ENCODE peak calls at places on chromosomes 6 and 20, in eight cellular contexts. One of them, this sample, is unnamed. For H3K9me3 and H3K4me1, the result is how much of the 10 kb centered on the place peaks cover.

GRCh38 chr6:168150551-168151444 is 71.8 kb upstream of the FRMD1 start:
- DNase-seq in K562: no peak
- DNase-seq in cardiac muscle cell: peak
- DNase-seq in Peyer's patch: no peak
- DNase-seq in heart left ventricle: no peak
- DNase-seq in DND-41: no peak
- DNase-seq in colonic mucosa: peak
- DNase-seq in upper lobe of left lung: peak
- DNase-seq in this sample: no peak

GRCh38 chr6:144219056-144219685 is 66.0 kb upstream of the UTRN start:
- DNase-seq in upper lobe of left lung: no peak
- DNase-seq in Peyer's patch: no peak
- DNase-seq in DND-41: no peak
- DNase-seq in colonic mucosa: no peak
- DNase-seq in K562: peak
- DNase-seq in heart left ventricle: no peak
- DNase-seq in cardiac muscle cell: peak
- DNase-seq in this sample: no peak

GRCh38 chr6:14466278-14466677 is 348.7 kb downstream of the CD83 start:
- DNase-seq in K562: no peak
- DNase-seq in colonic mucosa: no peak
- DNase-seq in cardiac muscle cell: no peak
- DNase-seq in upper lobe of left lung: no peak
- DNase-seq in DND-41: no peak
- DNase-seq in heart left ventricle: no peak
- DNase-seq in Peyer's patch: no peak
- DNase-seq in this sample: no peak

GRCh38 chr6:11644071-11644470 is 106.5 kb downstream of the TMEM170B start:
- DNase-seq in K562: no peak
- DNase-seq in heart left ventricle: no peak
- DNase-seq in upper lobe of left lung: no peak
- DNase-seq in Peyer's patch: no peak
- DNase-seq in cardiac muscle cell: no peak
- DNase-seq in colonic mucosa: no peak
- DNase-seq in DND-41: no peak
- DNase-seq in this sample: no peak

GRCh38 chr6:30883743-30884520 is at the start of gene DDR1:
- DNase-seq in Peyer's patch: peak
- DNase-seq in cardiac muscle cell: peak
- DNase-seq in colonic mucosa: peak
- DNase-seq in DND-41: peak
- DNase-seq in K562: peak
- DNase-seq in heart left ventricle: peak
- DNase-seq in upper lobe of left lung: peak
- DNase-seq in this sample: peak

GRCh38 chr6:113129991-113130390 is 727.2 kb upstream of the MARCKS start:
- DNase-seq in Peyer's patch: no peak
- DNase-seq in cardiac muscle cell: no peak
- DNase-seq in upper lobe of left lung: no peak
- DNase-seq in DND-41: no peak
- DNase-seq in K562: no peak
- DNase-seq in colonic mucosa: no peak
- DNase-seq in heart left ventricle: no peak
- DNase-seq in this sample: no peak

GRCh38 chr6:38307730-38308129 is 332.0 kb downstream of the BTBD9 start:
- DNase-seq in colonic mucosa: no peak
- DNase-seq in DND-41: peak
- DNase-seq in heart left ventricle: no peak
- DNase-seq in cardiac muscle cell: no peak
- DNase-seq in upper lobe of left lung: no peak
- DNase-seq in Peyer's patch: no peak
- DNase-seq in K562: no peak
- DNase-seq in this sample: no peak

GRCh38 chr20:43605715-43606114 is 15.0 kb downstream of the IFT52 start:
- DNase-seq in cardiac muscle cell: no peak
- DNase-seq in colonic mucosa: no peak
- DNase-seq in Peyer's patch: no peak
- DNase-seq in DND-41: no peak
- DNase-seq in upper lobe of left lung: no peak
- DNase-seq in heart left ventricle: no peak
- DNase-seq in K562: no peak
- DNase-seq in this sample: no peak

GRCh38 chr6:161523367-161523766 is 249.5 kb upstream of the AGPAT4 start:
- DNase-seq in colonic mucosa: no peak
- DNase-seq in DND-41: no peak
- DNase-seq in heart left ventricle: no peak
- DNase-seq in K562: no peak
- DNase-seq in Peyer's patch: no peak
- DNase-seq in cardiac muscle cell: no peak
- DNase-seq in upper lobe of left lung: no peak
- DNase-seq in this sample: no peak

GRCh38 chr6:14037402-14038277 is 79.9 kb upstream of the CD83 start:
- DNase-seq in heart left ventricle: no peak
- DNase-seq in K562: peak
- DNase-seq in Peyer's patch: no peak
- DNase-seq in DND-41: no peak
- DNase-seq in cardiac muscle cell: no peak
- DNase-seq in colonic mucosa: no peak
- DNase-seq in upper lobe of left lung: no peak
- DNase-seq in this sample: no peak

GRCh38 chr6:123467437-123467836 is 169.3 kb downstream of the TRDN start:
- DNase-seq in upper lobe of left lung: no peak
- DNase-seq in cardiac muscle cell: no peak
- DNase-seq in K562: no peak
- DNase-seq in DND-41: no peak
- DNase-seq in Peyer's patch: no peak
- DNase-seq in colonic mucosa: no peak
- DNase-seq in heart left ventricle: no peak
- DNase-seq in this sample: no peak

GRCh38 chr20:4828830-4829493 is 107.3 kb downstream of the PRND start:
- DNase-seq in upper lobe of left lung: no peak
- DNase-seq in colonic mucosa: no peak
- DNase-seq in K562: no peak
- DNase-seq in cardiac muscle cell: no peak
- DNase-seq in heart left ventricle: no peak
- DNase-seq in Peyer's patch: no peak
- DNase-seq in DND-41: no peak
- DNase-seq in this sample: no peak

GRCh38 chr20:50416269-50416863 is 93.8 kb upstream of the PTPN1 start:
- DNase-seq in heart left ventricle: no peak
- DNase-seq in colonic mucosa: no peak
- DNase-seq in Peyer's patch: no peak
- DNase-seq in cardiac muscle cell: no peak
- DNase-seq in upper lobe of left lung: no peak
- DNase-seq in K562: no peak
- DNase-seq in DND-41: no peak
- DNase-seq in this sample: no peak

GRCh38 chr20:50417484-50418235 is 92.5 kb upstream of the PTPN1 start:
- DNase-seq in colonic mucosa: no peak
- DNase-seq in K562: no peak
- DNase-seq in heart left ventricle: no peak
- DNase-seq in upper lobe of left lung: no peak
- DNase-seq in Peyer's patch: no peak
- DNase-seq in cardiac muscle cell: no peak
- DNase-seq in DND-41: no peak
- DNase-seq in this sample: no peak

GRCh38 chr20:50416930-50417329 is 93.3 kb upstream of the PTPN1 start:
- DNase-seq in cardiac muscle cell: no peak
- DNase-seq in Peyer's patch: no peak
- DNase-seq in DND-41: no peak
- DNase-seq in upper lobe of left lung: no peak
- DNase-seq in heart left ventricle: no peak
- DNase-seq in colonic mucosa: no peak
- DNase-seq in K562: no peak
- DNase-seq in this sample: no peak

GRCh38 chr20:50415031-50415515 is 95.1 kb upstream of the PTPN1 start:
- DNase-seq in heart left ventricle: no peak
- DNase-seq in K562: no peak
- DNase-seq in cardiac muscle cell: no peak
- DNase-seq in upper lobe of left lung: peak
- DNase-seq in colonic mucosa: peak
- DNase-seq in Peyer's patch: no peak
- DNase-seq in DND-41: no peak
- DNase-seq in this sample: no peak

DNA sequence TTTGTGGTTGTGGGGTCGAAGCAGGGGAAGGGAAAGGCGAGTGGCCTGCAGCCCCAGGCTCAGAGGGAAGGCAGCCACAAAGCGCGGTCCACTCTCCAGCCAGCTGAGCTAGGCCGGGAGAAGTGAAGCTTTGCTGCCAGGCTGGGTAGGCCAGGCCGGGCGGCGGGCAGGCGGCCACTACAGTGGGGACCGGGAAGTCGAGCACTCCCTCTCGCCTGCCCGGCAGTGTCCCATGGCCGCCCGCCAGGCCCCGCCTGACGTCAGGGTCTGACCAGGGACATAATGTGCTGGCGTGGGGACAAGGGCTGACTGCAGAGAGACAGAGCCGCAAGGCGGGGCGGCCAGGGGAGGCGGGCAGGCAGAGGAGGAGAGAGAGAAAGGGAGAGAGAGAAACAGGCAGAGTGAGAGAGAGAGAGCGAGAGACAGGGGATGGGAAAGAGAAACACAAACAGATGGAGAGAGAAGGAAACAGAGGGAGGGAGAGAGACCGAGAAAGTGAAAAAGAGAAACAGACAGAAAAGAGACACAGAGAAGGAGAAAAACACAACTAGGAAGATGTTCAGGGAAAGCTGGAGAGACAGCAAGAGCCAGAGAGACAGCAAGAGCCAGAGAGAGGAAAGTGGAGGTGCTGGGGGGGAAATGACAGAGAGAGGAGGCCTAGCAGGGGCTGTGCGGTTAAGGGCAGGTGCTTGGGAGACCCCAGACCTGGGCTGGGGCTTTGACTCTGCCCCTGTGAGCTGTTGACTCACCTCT is 94.5 kb upstream of the PTPN1 start:
- DNase-seq in colonic mucosa: peak
- DNase-seq in cardiac muscle cell: no peak
- DNase-seq in Peyer's patch: peak
- DNase-seq in upper lobe of left lung: peak
- DNase-seq in heart left ventricle: peak
- DNase-seq in K562: no peak
- DNase-seq in DND-41: no peak
- DNase-seq in this sample: no peak
- H3K27ac ChIP-seq in colonic mucosa: peak
- H3K27ac ChIP-seq in cardiac muscle cell: no peak
- H3K27ac ChIP-seq in Peyer's patch: peak
- H3K27ac ChIP-seq in upper lobe of left lung: peak
- H3K27ac ChIP-seq in heart left ventricle: peak
- H3K27ac ChIP-seq in K562: no peak
- H3K27ac ChIP-seq in DND-41: no peak
- H3K27ac ChIP-seq in this sample: no peak

GRCh38 chr6:39995633-39996032 is 61.4 kb upstream of the MOCS1 start:
- DNase-seq in K562: no peak
- DNase-seq in heart left ventricle: no peak
- DNase-seq in Peyer's patch: no peak
- DNase-seq in DND-41: no peak
- DNase-seq in upper lobe of left lung: no peak
- DNase-seq in cardiac muscle cell: no peak
- DNase-seq in colonic mucosa: no peak
- DNase-seq in this sample: no peak
- H3K9me3 ChIP-seq in K562: half or more
- H3K9me3 ChIP-seq in heart left ventricle: under half
- H3K9me3 ChIP-seq in Peyer's patch: under half
- H3K9me3 ChIP-seq in DND-41: under half
- H3K9me3 ChIP-seq in upper lobe of left lung: under half
- H3K9me3 ChIP-seq in cardiac muscle cell: under half
- H3K9me3 ChIP-seq in colonic mucosa: under half
- H3K9me3 ChIP-seq in this sample: under half

DNA sequence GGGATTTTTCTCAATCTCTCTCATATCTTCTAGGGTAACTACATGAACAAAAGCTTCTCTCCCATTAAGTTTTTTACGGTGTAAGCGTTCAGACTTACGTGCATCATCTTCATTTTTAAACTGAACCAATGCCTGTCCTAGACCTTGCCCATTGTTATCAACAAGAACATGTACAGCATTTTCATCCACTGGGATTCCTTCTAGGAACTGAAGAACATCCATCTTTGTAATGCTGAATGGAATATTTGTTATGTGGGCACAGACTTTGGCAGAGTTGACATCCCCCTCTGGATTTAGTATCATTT is 11.3 kb downstream of the CPNE1 start:
- DNase-seq in Peyer's patch: no peak
- DNase-seq in heart left ventricle: no peak
- DNase-seq in colonic mucosa: no peak
- DNase-seq in cardiac muscle cell: no peak
- DNase-seq in DND-41: no peak
- DNase-seq in upper lobe of left lung: no peak
- DNase-seq in K562: no peak
- DNase-seq in this sample: no peak
- H3K4me1 ChIP-seq in Peyer's patch: under half
- H3K4me1 ChIP-seq in heart left ventricle: under half
- H3K4me1 ChIP-seq in colonic mucosa: under half
- H3K4me1 ChIP-seq in cardiac muscle cell: under half
- H3K4me1 ChIP-seq in DND-41: under half
- H3K4me1 ChIP-seq in upper lobe of left lung: under half
- H3K4me1 ChIP-seq in K562: under half
- H3K4me1 ChIP-seq in this sample: under half

GRCh38 chr6:21808551-21809181 is 215.1 kb downstream of the SOX4 start:
- DNase-seq in heart left ventricle: no peak
- DNase-seq in Peyer's patch: peak
- DNase-seq in K562: no peak
- DNase-seq in colonic mucosa: peak
- DNase-seq in cardiac muscle cell: no peak
- DNase-seq in DND-41: no peak
- DNase-seq in upper lobe of left lung: peak
- DNase-seq in this sample: no peak
- H3K27ac ChIP-seq in heart left ventricle: peak
- H3K27ac ChIP-seq in Peyer's patch: peak
- H3K27ac ChIP-seq in K562: no peak
- H3K27ac ChIP-seq in colonic mucosa: peak
- H3K27ac ChIP-seq in cardiac muscle cell: peak
- H3K27ac ChIP-seq in DND-41: peak
- H3K27ac ChIP-seq in upper lobe of left lung: peak
- H3K27ac ChIP-seq in this sample: no peak

This sample was measured in CD8-positive, alpha-beta T cell.